ENCODE peak calls at places on chromosomes 13 and 19, in four cellular contexts. One of them, this sample, is unnamed.
A peak's percentile ranks its signal among the peaks of the same experiment; 100 is the strongest.

GRCh38 chr13:97257800-97258799 is 36.0 kb downstream of the MBNL2 start:
- DNase-seq in A549: peak; percentile 95
- DNase-seq in HepG2: peak; percentile 87
- DNase-seq in K562: peak; percentile 81
- DNase-seq in this sample: peak; percentile 55

GRCh38 chr13:89115307-89115706 is 1444.1 kb downstream of the SLITRK5 start:
- DNase-seq in A549: no peak
- DNase-seq in HepG2: no peak
- DNase-seq in K562: no peak
- DNase-seq in this sample: peak; percentile 17

GRCh38 chr19:38004505-38005223 is 97.7 kb downstream of the SIPA1L3 start:
- DNase-seq in A549: peak; percentile 90
- DNase-seq in HepG2: peak; percentile 42
- DNase-seq in K562: peak; percentile 70
- DNase-seq in this sample: peak; percentile 71

GRCh38 chr13:51825165-51825592 is 19.8 kb downstream of the TMEM272 start:
- DNase-seq in A549: no peak
- DNase-seq in HepG2: no peak
- DNase-seq in K562: no peak
- DNase-seq in this sample: no peak

GRCh38 chr13:41966671-41967070 is 5.8 kb upstream of the VWA8 start:
- DNase-seq in A549: no peak
- DNase-seq in HepG2: no peak
- DNase-seq in K562: no peak
- DNase-seq in this sample: no peak

GRCh38 chr19:30731596-30731995 is 359.4 kb downstream of the ZNF536 start:
- DNase-seq in A549: no peak
- DNase-seq in HepG2: no peak
- DNase-seq in K562: no peak
- DNase-seq in this sample: no peak

GRCh38 chr13:45101327-45102018 is 18.8 kb upstream of the GTF2F2 start:
- DNase-seq in A549: no peak
- DNase-seq in HepG2: no peak
- DNase-seq in K562: no peak
- DNase-seq in this sample: no peak

GRCh38 chr13:111877906-111878305 is 189.0 kb upstream of the SOX1 start:
- DNase-seq in A549: no peak
- DNase-seq in HepG2: no peak
- DNase-seq in K562: no peak
- DNase-seq in this sample: no peak

GRCh38 chr19:24062222-24062621 is 24.8 kb upstream of the ZNF254 start:
- DNase-seq in A549: no peak
- DNase-seq in HepG2: no peak
- DNase-seq in K562: no peak
- DNase-seq in this sample: no peak

GRCh38 chr19:58346961-58347929 is 6.0 kb downstream of the A1BG start:
- DNase-seq in A549: peak; percentile 78
- DNase-seq in HepG2: no peak
- DNase-seq in K562: peak; percentile 81
- DNase-seq in this sample: peak; percentile 67

GRCh38 chr13:33610471-33611015 is 207.4 kb upstream of the RFC3 start:
- DNase-seq in A549: peak; percentile 1
- DNase-seq in HepG2: peak; percentile 95
- DNase-seq in K562: peak; percentile 7
- DNase-seq in this sample: peak; percentile 44

GRCh38 chr19:47095707-47096704 is 17.6 kb downstream of the ZC3H4 start:
- DNase-seq in A549: peak; percentile 62
- DNase-seq in HepG2: peak; percentile 97
- DNase-seq in K562: no peak
- DNase-seq in this sample: no peak

GRCh38 chr13:30892966-30893365 is 13.1 kb upstream of the MEDAG start:
- DNase-seq in A549: peak; percentile 53
- DNase-seq in HepG2: peak; percentile 17
- DNase-seq in K562: peak; percentile 34
- DNase-seq in this sample: peak; percentile 89

GRCh38 chr13:53873558-53873957 is 844.9 kb downstream of the OLFM4 start:
- DNase-seq in A549: no peak
- DNase-seq in HepG2: no peak
- DNase-seq in K562: no peak
- DNase-seq in this sample: peak; percentile 64

GRCh38 chr19:35248310-35249145 is at the start of gene LSR:
- DNase-seq in A549: peak; percentile 61
- DNase-seq in HepG2: peak; percentile 89
- DNase-seq in K562: peak; percentile 96
- DNase-seq in this sample: peak; percentile 92

GRCh38 chr13:36778083-36778671 is 40.8 kb upstream of the RFXAP start:
- DNase-seq in A549: no peak
- DNase-seq in HepG2: peak; percentile 21
- DNase-seq in K562: no peak
- DNase-seq in this sample: peak; percentile 25

GRCh38 chr13:30792257-30793000 is 57.1 kb downstream of the ALOX5AP start:
- DNase-seq in A549: peak; percentile 36
- DNase-seq in HepG2: peak; percentile 61
- DNase-seq in K562: peak; percentile 3
- DNase-seq in this sample: no peak

GRCh38 chr19:42421591-42422031 is 5.6 kb downstream of the LIPE start:
- DNase-seq in A549: no peak
- DNase-seq in HepG2: no peak
- DNase-seq in K562: no peak
- DNase-seq in this sample: no peak

GRCh38 chr13:39051157-39051556 is 12.9 kb downstream of the NHLRC3 start:
- DNase-seq in A549: peak; percentile 42
- DNase-seq in HepG2: peak; percentile 13
- DNase-seq in K562: peak; percentile 15
- DNase-seq in this sample: no peak

GRCh38 chr19:47435196-47435595 is 15.9 kb upstream of the MEIS3 start:
- DNase-seq in A549: no peak
- DNase-seq in HepG2: no peak
- DNase-seq in K562: no peak
- DNase-seq in this sample: no peak

GRCh38 chr13:60583196-60583908 is 186.3 kb downstream of the TDRD3 start:
- DNase-seq in A549: no peak
- DNase-seq in HepG2: peak; percentile 13
- DNase-seq in K562: no peak
- DNase-seq in this sample: peak; percentile 40

GRCh38 chr19:10288662-10289166 is 1.0 kb upstream of the ICAM5 start:
- DNase-seq in A549: peak; percentile 75
- DNase-seq in HepG2: peak; percentile 77
- DNase-seq in K562: peak; percentile 97
- DNase-seq in this sample: peak; percentile 74

GRCh38 chr19:6802336-6803035 is 30.0 kb downstream of the VAV1 start:
- DNase-seq in A549: peak; percentile 79
- DNase-seq in HepG2: no peak
- DNase-seq in K562: peak; percentile 47
- DNase-seq in this sample: no peak
- TF ChIP-seq HMGXB4 in A549: no peak
- TF ChIP-seq HMGXB4 in HepG2: no peak
- TF ChIP-seq HMGXB4 in K562: no peak
- TF ChIP-seq HMGXB4 in this sample: no peak

DNA sequence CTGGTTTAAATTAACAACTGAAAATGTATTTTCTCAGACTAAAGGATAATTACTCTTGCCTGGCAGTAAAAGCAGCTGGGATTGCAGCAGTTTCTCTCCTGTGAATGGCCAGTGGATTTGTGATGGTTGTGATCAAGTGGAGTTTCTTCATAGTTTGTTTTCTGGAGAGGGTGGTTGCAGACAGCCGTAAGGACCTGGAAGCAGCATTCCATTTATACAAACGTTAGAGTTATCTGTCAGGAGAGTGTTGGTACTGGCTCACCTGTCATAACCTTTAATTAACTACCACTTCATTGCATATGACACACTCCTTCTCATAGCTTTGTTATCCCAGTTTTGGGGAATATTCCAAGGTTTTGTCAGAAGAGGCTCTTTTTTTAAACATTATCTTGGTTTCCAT is 258.4 kb upstream of the SLC10A2 start:
- DNase-seq in A549: no peak
- DNase-seq in HepG2: no peak
- DNase-seq in K562: no peak
- DNase-seq in this sample: no peak
- TF ChIP-seq CTCF in A549: no peak
- TF ChIP-seq CTCF in HepG2: no peak
- TF ChIP-seq CTCF in K562: no peak
- TF ChIP-seq CTCF in this sample: no peak

DNA sequence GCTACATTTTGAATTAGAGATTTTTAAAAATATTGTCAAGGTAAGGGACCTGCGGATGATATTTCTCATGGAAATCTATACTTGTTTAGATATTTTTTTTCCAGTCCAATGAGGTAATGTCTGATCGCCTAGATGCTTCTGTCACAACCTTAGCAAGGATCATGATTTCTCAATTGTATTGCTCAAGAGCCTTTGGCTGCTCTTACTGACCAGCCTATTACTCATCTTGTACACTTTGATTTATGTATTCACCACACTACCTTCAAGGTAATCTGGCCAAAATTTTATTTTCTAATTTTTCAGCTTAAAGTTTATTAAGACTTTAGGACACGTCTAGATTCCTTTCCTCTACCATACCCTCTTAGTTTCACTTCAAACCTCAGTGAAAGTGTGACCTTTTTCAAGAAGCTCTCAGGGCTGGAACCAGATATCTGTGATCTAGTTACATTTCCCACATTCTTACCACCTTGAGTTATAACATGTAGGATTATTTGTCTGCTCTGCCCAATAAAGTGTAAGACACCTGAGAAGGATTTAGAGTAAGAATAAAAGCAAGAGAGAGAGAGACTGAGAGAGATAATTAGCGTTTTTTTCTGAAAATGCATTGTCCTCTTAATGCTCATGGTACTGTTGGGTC is 197.1 kb downstream of the ITGBL1 start:
- DNase-seq in A549: peak; percentile 83
- DNase-seq in HepG2: no peak
- DNase-seq in K562: no peak
- DNase-seq in this sample: no peak
- TF ChIP-seq USF2 in A549: no peak
- TF ChIP-seq USF2 in HepG2: no peak
- TF ChIP-seq USF2 in K562: no peak
- TF ChIP-seq USF2 in this sample: no peak

DNA sequence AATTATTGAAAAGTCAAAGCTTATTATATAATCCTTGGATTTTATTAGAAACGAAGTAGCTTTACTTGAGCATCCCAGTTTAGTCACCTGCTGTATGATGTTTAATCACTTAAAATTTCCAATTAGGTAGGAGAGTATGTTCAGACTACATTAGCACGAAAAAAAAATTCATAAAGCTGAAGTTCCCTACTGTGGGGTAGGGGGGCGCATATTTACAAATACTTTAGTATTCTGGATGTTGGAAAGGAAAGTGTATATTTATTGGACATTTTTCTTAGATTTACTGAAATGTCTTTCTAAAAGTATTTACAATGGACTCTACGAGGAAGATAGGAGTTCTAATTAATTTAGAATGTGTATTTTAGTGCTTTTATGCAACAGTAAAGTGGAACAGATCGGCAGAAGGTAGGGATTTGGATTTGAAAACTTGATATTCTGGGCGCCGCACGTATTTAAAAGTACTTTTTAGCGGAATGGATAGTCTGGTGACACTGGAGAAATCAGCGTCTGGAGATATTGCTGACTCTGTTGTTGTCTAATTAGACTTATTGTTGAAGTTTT is 1.9 kb downstream of the CDK8 start:
- DNase-seq in A549: peak; percentile 1
- DNase-seq in HepG2: peak; percentile 20
- DNase-seq in K562: peak; percentile 24
- DNase-seq in this sample: no peak
- TF ChIP-seq HMGXB4 in A549: no peak
- TF ChIP-seq HMGXB4 in HepG2: no peak
- TF ChIP-seq HMGXB4 in K562: no peak
- TF ChIP-seq HMGXB4 in this sample: no peak